ENCODE peak calls at places on chromosomes 3 and 15, in four cellular contexts. One of them, this sample, is unnamed.

GRCh38 chr15:66962522-66962921 is 102.9 kb upstream of the SMAD3 start:
- DNase-seq in HepG2: no peak
- DNase-seq in A549: no peak
- DNase-seq in K562: no peak
- DNase-seq in this sample: no peak

GRCh38 chr15:43102181-43102580 is 3.7 kb downstream of the UBR1 start:
- DNase-seq in HepG2: no peak
- DNase-seq in A549: no peak
- DNase-seq in K562: no peak
- DNase-seq in this sample: no peak

GRCh38 chr3:42148982-42149432 is 57.9 kb downstream of the TRAK1 start:
- DNase-seq in HepG2: no peak
- DNase-seq in A549: no peak
- DNase-seq in K562: peak
- DNase-seq in this sample: no peak

GRCh38 chr3:51668756-51669155 is 2.3 kb upstream of the TEX264 start:
- DNase-seq in HepG2: no peak
- DNase-seq in A549: no peak
- DNase-seq in K562: no peak
- DNase-seq in this sample: no peak

GRCh38 chr15:70854669-70854976 is 666 bp upstream of the LARP6 start:
- DNase-seq in HepG2: no peak
- DNase-seq in A549: no peak
- DNase-seq in K562: no peak
- DNase-seq in this sample: no peak

GRCh38 chr3:71430941-71431552 is 152.5 kb downstream of the FOXP1 start:
- DNase-seq in HepG2: no peak
- DNase-seq in A549: no peak
- DNase-seq in K562: no peak
- DNase-seq in this sample: no peak

GRCh38 chr15:55513125-55513524 is 5.1 kb upstream of the DNAAF4 start:
- DNase-seq in HepG2: no peak
- DNase-seq in A549: no peak
- DNase-seq in K562: no peak
- DNase-seq in this sample: no peak

GRCh38 chr3:14147617-14148016 is 22.8 kb downstream of the TMEM43 start:
- DNase-seq in HepG2: no peak
- DNase-seq in A549: no peak
- DNase-seq in K562: no peak
- DNase-seq in this sample: no peak

DNA sequence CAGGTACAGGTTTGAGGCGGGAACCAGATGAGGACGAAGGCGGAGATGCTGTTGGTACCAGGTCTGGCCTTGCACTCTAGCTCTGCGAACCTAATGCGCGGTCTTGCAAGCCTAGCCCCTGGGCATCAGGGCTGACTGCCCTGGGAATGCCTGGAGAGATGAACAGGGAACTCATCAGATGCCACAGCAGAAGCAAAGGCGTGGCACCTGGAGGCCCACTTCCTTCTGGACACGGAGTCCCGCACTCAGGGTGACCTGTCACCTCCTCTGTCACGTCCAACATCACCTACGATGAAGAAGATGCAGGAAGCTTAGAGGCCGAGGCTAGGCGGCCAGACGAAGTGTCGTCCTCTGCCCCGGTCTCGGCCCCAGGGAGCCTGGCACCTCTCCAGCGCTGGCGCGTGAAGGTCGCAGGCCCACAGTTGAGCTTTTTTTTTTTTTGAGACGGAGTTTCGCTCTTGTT is 9.4 kb downstream of the RPLP1 start:
- DNase-seq in HepG2: no peak
- DNase-seq in A549: no peak
- DNase-seq in K562: no peak
- DNase-seq in this sample: no peak
- TF ChIP-seq POLR2AphosphoS2 in HepG2: no peak
- TF ChIP-seq POLR2AphosphoS2 in A549: no peak
- TF ChIP-seq POLR2AphosphoS2 in K562: no peak
- TF ChIP-seq POLR2AphosphoS2 in this sample: no peak

GRCh38 chr3:181363231-181363630 is 348.5 kb upstream of the SOX2 start:
- DNase-seq in HepG2: no peak
- DNase-seq in A549: no peak
- DNase-seq in K562: no peak
- DNase-seq in this sample: no peak

GRCh38 chr3:181358060-181358459 is 353.7 kb upstream of the SOX2 start:
- DNase-seq in HepG2: no peak
- DNase-seq in A549: no peak
- DNase-seq in K562: no peak
- DNase-seq in this sample: no peak

GRCh38 chr3:181358555-181358954 is 353.2 kb upstream of the SOX2 start:
- DNase-seq in HepG2: no peak
- DNase-seq in A549: no peak
- DNase-seq in K562: no peak
- DNase-seq in this sample: peak

DNA sequence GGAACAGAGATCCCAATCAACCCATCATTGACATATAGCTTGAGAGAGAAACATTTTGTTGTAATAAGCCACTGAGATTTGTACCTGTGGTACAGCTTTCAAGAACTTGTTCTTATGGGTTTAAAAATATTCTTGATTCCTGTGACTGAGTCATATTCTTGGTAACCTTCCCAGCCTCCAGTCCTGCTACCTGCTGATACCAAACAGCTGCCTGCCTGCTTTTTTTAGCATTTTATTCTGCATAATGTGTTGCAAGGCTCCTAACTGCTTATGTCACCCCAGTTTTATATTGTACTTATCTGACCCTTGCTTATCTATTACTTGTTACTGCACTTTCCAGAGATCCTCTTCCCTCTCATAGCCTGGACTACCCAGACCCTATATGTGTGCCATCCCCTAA is 349.3 kb upstream of the SOX2 start:
- DNase-seq in HepG2: no peak
- DNase-seq in A549: no peak
- DNase-seq in K562: no peak
- DNase-seq in this sample: no peak
- TF ChIP-seq POLR2AphosphoS2 in HepG2: no peak
- TF ChIP-seq POLR2AphosphoS2 in A549: no peak
- TF ChIP-seq POLR2AphosphoS2 in K562: no peak
- TF ChIP-seq POLR2AphosphoS2 in this sample: no peak

DNA sequence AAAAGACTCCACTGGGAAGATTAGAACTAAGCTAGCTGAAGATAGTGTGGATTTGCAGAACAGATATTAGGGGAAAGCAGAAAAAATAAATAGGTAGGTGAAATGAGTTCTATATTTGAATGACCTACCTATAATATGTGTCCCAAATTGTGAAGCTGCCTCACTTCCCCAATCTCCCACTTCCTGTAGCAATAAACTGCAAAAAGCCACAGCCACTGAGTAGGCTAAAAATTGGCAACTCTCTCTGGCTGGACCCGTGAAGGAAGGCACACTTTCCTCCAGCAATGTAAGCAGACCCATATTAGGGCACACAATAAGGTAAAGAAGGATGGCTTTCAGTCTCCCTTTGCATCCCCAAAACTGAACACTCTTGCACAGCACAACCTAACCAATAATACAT is 43.7 kb upstream of the NECTIN3 start:
- DNase-seq in HepG2: no peak
- DNase-seq in A549: no peak
- DNase-seq in K562: no peak
- DNase-seq in this sample: no peak
- TF ChIP-seq POLR2AphosphoS2 in HepG2: no peak
- TF ChIP-seq POLR2AphosphoS2 in A549: no peak
- TF ChIP-seq POLR2AphosphoS2 in K562: no peak
- TF ChIP-seq POLR2AphosphoS2 in this sample: no peak

GRCh38 chr3:24595801-24596200 is 101.2 kb upstream of the THRB start:
- DNase-seq in HepG2: no peak
- DNase-seq in A549: no peak
- DNase-seq in K562: no peak
- DNase-seq in this sample: no peak
- TF ChIP-seq POLR2AphosphoS2 in HepG2: no peak
- TF ChIP-seq POLR2AphosphoS2 in A549: no peak
- TF ChIP-seq POLR2AphosphoS2 in K562: no peak
- TF ChIP-seq POLR2AphosphoS2 in this sample: no peak

GRCh38 chr3:119294889-119295769 is 946 bp downstream of the ARHGAP31 start:
- DNase-seq in HepG2: no peak
- DNase-seq in A549: peak
- DNase-seq in K562: no peak
- DNase-seq in this sample: no peak
- TF ChIP-seq POLR2AphosphoS2 in HepG2: no peak
- TF ChIP-seq POLR2AphosphoS2 in A549: no peak
- TF ChIP-seq POLR2AphosphoS2 in K562: no peak
- TF ChIP-seq POLR2AphosphoS2 in this sample: no peak

GRCh38 chr3:52920872-52921271 is 23.5 kb upstream of the STIMATE start:
- DNase-seq in HepG2: no peak
- DNase-seq in A549: no peak
- DNase-seq in K562: no peak
- DNase-seq in this sample: no peak

GRCh38 chr3:52912885-52913731 is 15.8 kb upstream of the STIMATE start:
- DNase-seq in HepG2: no peak
- DNase-seq in A549: no peak
- DNase-seq in K562: peak
- DNase-seq in this sample: no peak

GRCh38 chr3:52915245-52915772 is 18.0 kb upstream of the STIMATE start:
- DNase-seq in HepG2: no peak
- DNase-seq in A549: no peak
- DNase-seq in K562: no peak
- DNase-seq in this sample: no peak

DNA sequence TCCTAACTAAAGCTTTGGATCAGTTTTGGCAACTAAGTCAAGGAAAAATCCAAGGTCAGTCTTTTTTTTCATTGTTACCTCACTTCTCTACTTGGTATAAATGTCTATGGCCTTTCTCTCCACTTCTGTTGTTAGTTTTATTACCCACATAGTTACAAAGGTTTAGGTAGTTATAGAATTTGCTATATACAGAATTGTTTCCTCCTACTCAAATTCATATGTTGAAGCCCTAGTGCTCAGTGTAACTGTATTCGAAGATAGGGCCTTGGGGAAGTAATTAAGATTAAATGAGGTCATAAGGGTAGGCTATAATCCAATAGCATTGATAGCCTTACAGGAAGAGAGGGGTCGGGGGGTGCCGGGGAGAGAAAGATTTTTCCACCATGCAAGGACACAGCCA is 19.7 kb upstream of the STIMATE start:
- DNase-seq in HepG2: no peak
- DNase-seq in A549: no peak
- DNase-seq in K562: no peak
- DNase-seq in this sample: no peak
- TF ChIP-seq POLR2AphosphoS2 in HepG2: no peak
- TF ChIP-seq POLR2AphosphoS2 in A549: no peak
- TF ChIP-seq POLR2AphosphoS2 in K562: no peak
- TF ChIP-seq POLR2AphosphoS2 in this sample: no peak

DNA sequence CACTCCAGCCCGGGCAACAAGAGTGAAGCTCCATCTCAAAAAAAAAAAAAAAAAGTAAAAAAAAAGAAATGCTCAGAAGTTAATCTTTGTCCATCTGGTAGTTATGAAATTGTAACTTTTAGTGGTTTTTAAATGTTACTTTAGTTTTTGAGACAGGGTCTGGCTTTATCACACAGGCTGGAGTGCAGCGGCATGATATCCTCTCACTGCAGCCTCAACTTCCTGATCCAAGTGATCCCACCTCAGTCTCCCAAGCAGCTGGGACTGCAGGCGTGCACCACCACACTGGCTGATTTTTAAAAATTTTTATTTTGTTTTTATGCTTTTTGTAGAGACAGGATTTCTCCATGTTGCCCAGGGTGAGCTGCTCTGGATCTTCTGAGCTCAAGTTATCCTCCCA is 1.3 kb downstream of the RNU5B-1 start:
- DNase-seq in HepG2: no peak
- DNase-seq in A549: no peak
- DNase-seq in K562: no peak
- DNase-seq in this sample: no peak
- TF ChIP-seq POLR2AphosphoS2 in HepG2: no peak
- TF ChIP-seq POLR2AphosphoS2 in A549: no peak
- TF ChIP-seq POLR2AphosphoS2 in K562: no peak
- TF ChIP-seq POLR2AphosphoS2 in this sample: no peak

DNA sequence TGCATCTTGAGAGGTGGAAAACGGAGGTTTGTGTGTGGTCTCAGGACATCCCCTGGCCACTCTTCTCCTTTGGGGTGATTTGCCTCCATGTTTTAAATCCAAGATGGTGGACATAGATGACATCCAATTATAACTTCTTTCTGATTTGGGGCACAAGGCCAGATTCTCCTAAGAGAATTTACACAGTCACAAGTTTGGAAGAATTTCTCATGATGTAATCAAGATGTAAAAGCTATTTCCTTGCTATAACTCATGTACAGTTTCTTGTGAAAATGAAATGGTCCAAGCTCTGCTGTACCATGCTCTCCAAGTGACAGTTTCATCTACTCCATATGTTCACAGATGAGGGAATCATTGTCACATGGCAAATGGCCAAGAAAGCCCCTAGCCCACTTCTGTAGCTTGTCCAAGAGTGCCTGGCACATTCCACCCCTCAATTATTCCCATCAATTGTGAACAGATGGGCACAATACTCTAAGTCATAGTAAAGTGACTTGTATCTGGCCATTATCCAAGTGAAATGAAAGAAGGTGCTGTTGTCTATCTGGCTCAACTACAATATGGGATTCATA is 134.6 kb upstream of the ROPN1 start:
- DNase-seq in HepG2: no peak
- DNase-seq in A549: no peak
- DNase-seq in K562: no peak
- DNase-seq in this sample: no peak
- TF ChIP-seq POLR2AphosphoS2 in HepG2: no peak
- TF ChIP-seq POLR2AphosphoS2 in A549: no peak
- TF ChIP-seq POLR2AphosphoS2 in K562: no peak
- TF ChIP-seq POLR2AphosphoS2 in this sample: no peak

DNA sequence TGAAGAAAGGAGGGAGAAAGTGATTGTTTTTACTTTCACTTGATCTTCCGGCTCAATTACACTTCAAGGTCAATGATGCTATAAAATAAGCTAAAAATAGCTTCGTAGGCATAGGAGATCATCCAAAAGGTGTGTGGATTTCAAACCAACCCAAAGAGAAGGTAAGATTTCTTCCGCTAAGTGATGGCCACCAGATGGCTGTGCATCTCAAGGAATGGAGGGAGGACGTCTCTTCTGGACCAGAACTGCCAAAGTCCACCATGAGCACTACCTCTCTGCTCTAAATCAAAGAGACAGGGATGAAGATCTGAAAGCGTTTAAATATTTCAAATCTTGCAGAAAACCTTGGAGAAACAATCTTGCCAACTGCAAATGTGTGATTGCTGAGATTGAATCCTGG is 199.1 kb upstream of the ZPLD1 start:
- DNase-seq in HepG2: peak
- DNase-seq in A549: no peak
- DNase-seq in K562: no peak
- DNase-seq in this sample: no peak
- TF ChIP-seq POLR2AphosphoS2 in HepG2: no peak
- TF ChIP-seq POLR2AphosphoS2 in A549: no peak
- TF ChIP-seq POLR2AphosphoS2 in K562: no peak
- TF ChIP-seq POLR2AphosphoS2 in this sample: no peak

This sample was measured in GM12878.